ENCODE peak calls at places on chromosomes 1 and 21, in five cellular contexts. N is transverse colon, W is sigmoid colon, R is suprapubic skin, Q is GM12878. O is an unnamed sample.
A peak's percentile ranks its signal among the peaks of the same experiment; 100 is the strongest.

GRCh38 chr1:115833806-115834205 is 7.1 kb downstream of the NHLH2 start:
- DNase-seq in N (no peak), W (no peak), R (no peak), Q (no peak), O (no peak)

GRCh38 chr1:200231787-200232222 is 178.0 kb downstream of the ZNF281 start:
- DNase-seq in N (no peak), W (no peak), R (no peak), Q (no peak), O (no peak)

GRCh38 chr1:10561955-10562354 is 87.2 kb downstream of the PEX14 start:
- DNase-seq in N (no peak), W (no peak), R (no peak), Q (no peak), O (no peak)

GRCh38 chr21:43301424-43302355 is 125.2 kb downstream of the SIK1 start:
- DNase-seq in N (no peak), W (no peak), R (no peak), Q (no peak), O (no peak)

GRCh38 chr1:46076343-46076742 is 56.1 kb downstream of the PIK3R3 start:
- DNase-seq in N (no peak), W (no peak), R (no peak), Q (no peak), O (no peak)

GRCh38 chr1:192737311-192737710 is 71.5 kb upstream of the RGS2 start:
- DNase-seq in N (no peak), W (no peak), R (no peak), Q (no peak), O (no peak)

GRCh38 chr1:28887835-28888682 is 26.3 kb upstream of the EPB41 start:
- DNase-seq in N (peak; percentile 55), W (peak; percentile 67), R (no peak), Q (no peak), O (peak; percentile 44)

GRCh38 chr1:37149296-37149695 is 115.0 kb upstream of the GRIK3 start:
- DNase-seq in N (no peak), W (no peak), R (peak; percentile 50), Q (no peak), O (no peak)

GRCh38 chr1:177592624-177593023 is 377.2 kb downstream of the SEC16B start:
- DNase-seq in N (no peak), W (no peak), R (no peak), Q (no peak), O (no peak)

GRCh38 chr1:204241050-204241449 is 27.3 kb upstream of the GOLT1A start:
- DNase-seq in N (no peak), W (no peak), R (no peak), Q (no peak), O (no peak)

GRCh38 chr1:112904071-112904830 is 51.7 kb downstream of the SLC16A1 start:
- DNase-seq in N (no peak), W (no peak), R (no peak), Q (no peak), O (no peak)

GRCh38 chr21:16330340-16331319 is 600.8 kb downstream of the USP25 start:
- DNase-seq in N (no peak), W (no peak), R (no peak), Q (no peak), O (no peak)

GRCh38 chr1:65691152-65691900 is 101.4 kb upstream of the PDE4B start:
- DNase-seq in N (no peak), W (no peak), R (no peak), Q (no peak), O (no peak)

GRCh38 chr1:89552481-89553194 is 28.0 kb downstream of the LRRC8B start:
- DNase-seq in N (peak; percentile 18), W (no peak), R (no peak), Q (peak; percentile 36), O (no peak)

GRCh38 chr1:26541816-26542711 is 12.5 kb downstream of the RPS6KA1 start:
- DNase-seq in N (peak; percentile 81), W (peak; percentile 88), R (no peak), Q (peak; percentile 88), O (peak; percentile 65)

GRCh38 chr1:155005076-155005971 is 2.7 kb downstream of the ZBTB7B start:
- DNase-seq in N (peak; percentile 86), W (peak; percentile 92), R (no peak), Q (no peak), O (peak; percentile 87)
- TF ChIP-seq EP300 in N (no peak), W (no peak), R (no peak), Q (no peak), O (no peak)

DNA sequence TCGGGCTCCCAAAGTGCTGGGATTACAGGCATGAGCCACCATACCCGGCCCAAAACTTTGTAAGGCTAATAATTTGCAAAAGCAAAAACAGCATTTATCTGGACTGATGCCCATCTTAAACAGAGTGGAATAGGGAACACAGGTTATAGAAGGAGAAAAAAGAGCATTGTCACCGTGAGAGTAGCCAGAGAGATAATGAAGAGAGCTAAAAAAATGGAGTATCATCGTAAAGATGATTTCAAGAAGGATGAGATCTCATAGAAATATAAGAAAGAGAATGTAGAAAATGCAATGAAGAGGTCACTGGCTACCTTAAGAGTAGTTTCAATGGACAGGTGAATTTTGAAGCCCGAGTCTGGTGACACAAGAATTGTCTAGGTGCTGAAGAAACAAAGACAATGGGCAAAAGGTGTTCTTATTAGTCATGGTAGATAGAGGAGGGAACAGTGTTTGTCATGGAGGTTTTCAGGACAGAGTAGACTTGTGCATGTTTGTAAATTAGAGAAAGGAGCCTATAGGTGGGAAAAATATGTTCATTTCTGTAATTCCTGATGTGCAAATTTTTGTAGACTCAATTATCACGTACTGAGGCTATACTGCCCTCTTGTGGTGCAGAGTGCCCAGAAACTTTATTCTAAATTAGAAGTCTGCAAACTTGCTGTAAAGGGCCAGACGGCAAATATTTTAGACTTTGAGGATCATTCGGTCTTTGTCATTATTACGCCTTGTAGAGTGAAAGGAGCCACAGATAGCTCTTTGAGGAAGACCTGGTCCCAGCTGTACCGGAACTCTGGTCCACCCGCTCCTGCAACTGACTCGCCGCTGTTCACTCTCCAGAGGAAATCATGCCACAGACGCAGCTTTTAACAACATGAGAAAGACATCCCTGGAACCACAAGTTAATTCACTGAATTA is 8.1 kb upstream of the TMEM183A start:
- DNase-seq in N (peak; percentile 54), W (no peak), R (no peak), Q (peak; percentile 40), O (peak; percentile 64)
- H3K27ac ChIP-seq in N (no peak overlapping the region), W (no peak overlapping the region), R (no peak overlapping the region), Q (no peak overlapping the region), O (no peak overlapping the region)

GRCh38 chr1:76799700-76800099 is 67.6 kb upstream of the ST6GALNAC5 start:
- DNase-seq in N (no peak), W (no peak), R (no peak), Q (no peak), O (no peak)
- TF ChIP-seq POLR2AphosphoS5 in N (no peak), W (no peak), R (no peak), Q (no peak), O (no peak)

DNA sequence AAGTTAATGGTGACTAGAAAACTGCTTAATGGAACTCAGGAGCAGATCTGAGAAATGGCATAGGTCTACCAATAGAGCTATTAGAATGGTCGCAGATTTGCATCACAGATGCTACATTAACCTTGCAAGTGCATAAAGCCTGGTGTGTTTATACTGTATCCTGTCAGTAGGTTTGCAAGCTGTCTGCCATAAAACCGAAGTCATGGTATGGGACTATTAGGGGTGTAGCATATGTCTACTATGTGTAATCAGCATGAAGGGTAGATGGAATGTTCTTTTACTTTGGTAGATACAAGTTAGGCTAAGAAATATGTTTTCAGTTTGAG is 574.2 kb upstream of the ADGRL2 start:
- DNase-seq in N (no peak), W (no peak), R (no peak), Q (no peak), O (no peak)
- TF ChIP-seq EP300 in N (no peak), W (no peak), R (no peak), Q (no peak), O (no peak)

DNA sequence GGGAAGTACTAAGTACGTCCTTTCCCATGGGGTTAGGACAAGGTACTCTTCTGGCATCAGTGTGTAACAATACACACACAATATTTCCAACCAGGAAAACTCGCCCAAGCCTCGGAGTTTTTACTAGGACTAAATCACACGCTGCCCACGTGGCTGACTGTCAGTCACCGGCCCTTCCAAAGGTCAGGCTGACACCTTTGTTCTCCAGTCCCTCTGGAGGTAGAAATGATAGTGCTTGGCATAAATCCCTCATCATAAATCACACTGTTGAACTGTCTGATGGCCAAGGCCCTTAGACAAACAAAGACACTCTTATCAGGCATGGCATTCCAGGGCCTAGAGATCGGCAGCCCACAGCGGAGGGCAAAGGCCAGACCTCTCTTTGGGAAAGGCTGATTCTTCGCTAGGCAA is 16.9 kb upstream of the SLAMF9 start:
- DNase-seq in N (peak; percentile 88), W (no peak), R (no peak), Q (no peak), O (no peak)
- H3K27ac ChIP-seq in N (peak overlapping the region; percentile 53), W (no peak overlapping the region), R (no peak overlapping the region), Q (no peak overlapping the region), O (no peak overlapping the region)

GRCh38 chr1:162716123-162716522 is 74.4 kb upstream of the HSD17B7 start:
- DNase-seq in N (no peak), W (peak; percentile 80), R (no peak), Q (no peak), O (no peak)
- TF ChIP-seq POLR2AphosphoS5 in N (no peak), W (no peak), R (no peak), Q (no peak), O (no peak)

O was measured in stomach.